ENCODE peak calls at places on chromosome 10, in seven cellular contexts. W is fibroblast of pulmonary artery; K is Kasumi-1; V is HuH-7.5; Q is activated naive CD4-positive, alpha-beta T cell treated with anti-CD3 and anti-CD28 coated beads for 36 hours; I is gastrocnemius medialis; Y is GM12865. U is an unnamed sample.

GRCh38 chr10:4371691-4372295 is 454.2 kb upstream of the AKR1E2 start:
- DNase-seq in K (no peak), Q (no peak), I (no peak), Y (no peak), W (peak; percentile 10), V (no peak), U (no peak)

GRCh38 chr10:110613341-110613995 is 30.7 kb upstream of the RBM20 start:
- DNase-seq in K (peak; percentile 41), I (no peak), W (no peak), Q (peak; percentile 77), V (no peak), Y (peak; percentile 77), U (no peak)

GRCh38 chr10:118394557-118395194 is 52.6 kb upstream of the FAM204A start:
- DNase-seq in K (peak; percentile 35), Y (no peak), W (no peak), Q (no peak), I (no peak), V (no peak), U (no peak)

GRCh38 chr10:72171175-72171630 is 44.6 kb upstream of the ANAPC16 start:
- DNase-seq in W (peak; percentile 85), V (no peak), Q (no peak), I (no peak), Y (no peak), K (no peak), U (no peak)

GRCh38 chr10:61943699-61944444 is 42.4 kb downstream of the ARID5B start:
- DNase-seq in Y (peak; percentile 82), W (peak; percentile 83), I (no peak), K (no peak), V (no peak), Q (peak; percentile 47), U (no peak)

GRCh38 chr10:110861930-110862677 is 9.6 kb upstream of the PDCD4 start:
- DNase-seq in K (no peak), Y (no peak), V (no peak), W (no peak), I (no peak), Q (no peak), U (no peak)

GRCh38 chr10:48309711-48310226 is 3.3 kb downstream of the MAPK8 start:
- DNase-seq in Y (peak; percentile 54), I (no peak), W (peak; percentile 46), Q (no peak), K (no peak), V (no peak), U (peak; percentile 51)

GRCh38 chr10:612696-613095 is 76.8 kb downstream of the DIP2C start:
- DNase-seq in Q (no peak), I (no peak), V (no peak), Y (no peak), K (no peak), W (no peak), U (no peak)

GRCh38 chr10:19815478-19816419 is 483 bp upstream of the PLXDC2 start:
- DNase-seq in V (no peak), Q (no peak), W (peak; percentile 77), K (peak; percentile 85), I (peak; percentile 58), Y (no peak), U (peak; percentile 18)

GRCh38 chr10:96789571-96790108 is 42.5 kb upstream of the LCOR start:
- DNase-seq in V (no peak), Q (no peak), Y (peak; percentile 68), I (no peak), W (no peak), K (peak; percentile 72), U (peak; percentile 68)

GRCh38 chr10:53598914-53599313 is 826.3 kb upstream of the MBL2 start:
- DNase-seq in Q (no peak), I (no peak), Y (no peak), K (no peak), V (no peak), W (no peak), U (no peak)

GRCh38 chr10:50917486-50917885 is 32.1 kb upstream of the A1CF start:
- DNase-seq in I (no peak), Q (no peak), Y (no peak), V (no peak), K (no peak), W (peak; percentile 63), U (no peak)

GRCh38 chr10:88979153-88979562 is 11.4 kb upstream of the FAS start:
- DNase-seq in V (no peak), Y (no peak), I (no peak), K (peak; percentile 23), W (peak; percentile 84), Q (no peak), U (no peak)

GRCh38 chr10:21494221-21495001 is 31.1 kb downstream of the SKIDA1 start:
- DNase-seq in W (no peak), K (peak; percentile 62), V (peak; percentile 22), Y (peak; percentile 38), Q (peak; percentile 11), I (no peak), U (peak; percentile 58)

GRCh38 chr10:61183971-61184370 is 240.0 kb upstream of the RHOBTB1 start:
- DNase-seq in V (no peak), I (no peak), Y (no peak), K (no peak), W (no peak), Q (no peak), U (no peak)

GRCh38 chr10:132139526-132139925 is 47.2 kb upstream of the DPYSL4 start:
- DNase-seq in Q (no peak), V (no peak), W (no peak), K (no peak), I (no peak), Y (no peak), U (no peak)

GRCh38 chr10:11600280-11600679 is 11.2 kb downstream of the USP6NL start:
- DNase-seq in Q (no peak), V (no peak), K (no peak), W (no peak), Y (peak; percentile 32), I (no peak), U (no peak)

GRCh38 chr10:32692174-32692573 is 246.2 kb downstream of the CCDC7 start:
- DNase-seq in I (no peak), Y (no peak), Q (no peak), W (peak; percentile 60), V (no peak), K (no peak), U (no peak)

GRCh38 chr10:114301951-114302710 is 63.1 kb downstream of the VWA2 start:
- DNase-seq in K (no peak), I (no peak), Y (no peak), V (no peak), W (no peak), Q (no peak), U (no peak)

GRCh38 chr10:104928733-104929132 is 287.6 kb downstream of the SORCS3 start:
- DNase-seq in Y (no peak), Q (no peak), V (no peak), K (no peak), I (no peak), W (no peak), U (no peak)

GRCh38 chr10:48598243-48598935 is 6.5 kb downstream of the ARHGAP22 start:
- DNase-seq in W (no peak), V (no peak), K (no peak), Y (no peak), I (no peak), Q (no peak), U (no peak)

GRCh38 chr10:77247076-77247561 is 390.5 kb downstream of the KCNMA1 start:
- DNase-seq in V (peak; percentile 10), Y (no peak), I (no peak), Q (no peak), W (peak; percentile 90), K (no peak), U (no peak)

U was measured in GM20000.